ENCODE peak calls at places on chromosome 14, in nine cellular contexts. Y is sigmoid colon, C is psoas muscle, P is lung, U is testis, Z is left ventricle myocardium inferior, S is body of pancreas, M is fibroblast of the aortic adventitia, N is endothelial cell of umbilical vein. X is an unnamed sample.

GRCh38 chr14:56754966-56755365 is 55.3 kb downstream of the OTX2 start:
- DNase-seq in P (no peak), Y (no peak), M (no peak), C (no peak), S (no peak), U (no peak), N (no peak), Z (no peak), X (no peak)

GRCh38 chr14:73461478-73462077 is 3.2 kb upstream of the NUMB start:
- DNase-seq in S (no peak), Z (no peak), P (peak), C (no peak), U (no peak), N (peak), Y (no peak), M (no peak), X (no peak)

GRCh38 chr14:72883963-72884362 is 9.9 kb downstream of the DPF3 start:
- DNase-seq in P (no peak), Y (no peak), M (peak), S (no peak), N (peak), Z (no peak), C (no peak), U (peak), X (no peak)

GRCh38 chr14:71751264-71751663 is 181.0 kb upstream of the RGS6 start:
- DNase-seq in N (no peak), Y (no peak), Z (no peak), P (no peak), M (peak), S (no peak), U (no peak), C (no peak), X (no peak)

GRCh38 chr14:48417715-48418500 is 742.5 kb upstream of the MDGA2 start:
- DNase-seq in P (no peak), M (no peak), C (no peak), S (no peak), U (no peak), Z (no peak), N (no peak), Y (no peak), X (no peak)

GRCh38 chr14:56002876-56003625 is 115.2 kb upstream of the PELI2 start:
- DNase-seq in S (no peak), Z (no peak), M (no peak), U (no peak), P (no peak), Y (no peak), C (no peak), N (no peak), X (no peak)

GRCh38 chr14:22084393-22085281 is 411.0 kb upstream of the OR4E1 start:
- DNase-seq in M (peak), Z (no peak), S (peak), N (peak), C (no peak), Y (no peak), U (peak), P (no peak), X (peak)

GRCh38 chr14:35391388-35391710 is 13.2 kb downstream of the NFKBIA start:
- DNase-seq in M (no peak), Y (no peak), C (no peak), Z (no peak), N (no peak), P (no peak), S (no peak), U (no peak), X (no peak)

GRCh38 chr14:21039059-21039422 is 3.1 kb upstream of the RNASE7 start:
- DNase-seq in Z (peak), P (peak), Y (peak), C (peak), M (peak), N (peak), S (peak), U (peak), X (peak)

GRCh38 chr14:104373855-104374717 is 205.5 kb upstream of the C14orf180 start:
- DNase-seq in Y (no peak), C (peak), N (no peak), Z (no peak), S (no peak), P (no peak), M (no peak), U (no peak), X (no peak)

GRCh38 chr14:29310757-29311156 is 544.2 kb downstream of the FOXG1 start:
- DNase-seq in Y (no peak), U (no peak), Z (no peak), S (no peak), M (peak), P (no peak), N (peak), C (no peak), X (peak)

GRCh38 chr14:65243766-65244442 is 141.6 kb upstream of the MAX start:
- DNase-seq in U (no peak), Z (no peak), P (no peak), M (peak), C (no peak), N (peak), Y (no peak), S (no peak), X (no peak)

GRCh38 chr14:24307575-24308341 is at the start of gene CIDEB:
- DNase-seq in M (peak), P (peak), N (peak), U (peak), S (peak), Y (peak), C (peak), Z (peak), X (peak)

GRCh38 chr14:81219821-81220487 is 805 bp downstream of the GTF2A1 start:
- DNase-seq in M (no peak), N (no peak), Z (peak), Y (no peak), P (peak), C (peak), U (no peak), S (peak), X (peak)

GRCh38 chr14:55976219-55976618 is 142.0 kb upstream of the PELI2 start:
- DNase-seq in C (no peak), P (no peak), Z (no peak), S (peak), N (peak), U (no peak), Y (no peak), M (peak), X (no peak)

GRCh38 chr14:39140170-39140569 is 26.0 kb downstream of the GEMIN2 start:
- DNase-seq in S (no peak), C (no peak), Z (no peak), Y (no peak), M (no peak), U (no peak), P (no peak), N (no peak), X (no peak)

DNA sequence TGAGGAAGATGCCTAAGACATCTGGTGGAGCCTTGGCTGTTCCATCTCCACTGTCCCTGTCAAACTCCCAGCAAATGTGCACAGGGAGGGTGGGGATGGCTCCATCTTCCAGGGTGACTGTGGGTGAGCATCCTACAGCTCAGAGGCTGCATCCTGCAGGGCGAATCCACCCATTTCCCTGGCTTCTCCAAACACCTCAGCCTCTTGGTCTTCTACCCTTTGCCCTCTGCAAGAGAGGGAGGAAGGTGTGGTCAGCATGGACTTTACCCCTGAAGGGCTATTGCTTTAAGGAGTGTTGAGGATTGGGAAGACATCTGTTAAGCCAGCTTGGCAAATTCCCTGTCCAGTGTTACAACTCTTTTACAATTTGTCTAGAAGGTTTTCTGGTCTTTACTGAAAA is 23.1 kb upstream of the DGLUCY start:
- DNase-seq in Y (no peak), S (no peak), M (no peak), N (no peak), Z (no peak), P (no peak), U (no peak), C (no peak), X (no peak)
- H3K4me3 ChIP-seq in Y (no peak), S (no peak), M (no peak), N (no peak), Z (no peak), P (no peak), U (no peak), C (no peak), X (no peak)

DNA sequence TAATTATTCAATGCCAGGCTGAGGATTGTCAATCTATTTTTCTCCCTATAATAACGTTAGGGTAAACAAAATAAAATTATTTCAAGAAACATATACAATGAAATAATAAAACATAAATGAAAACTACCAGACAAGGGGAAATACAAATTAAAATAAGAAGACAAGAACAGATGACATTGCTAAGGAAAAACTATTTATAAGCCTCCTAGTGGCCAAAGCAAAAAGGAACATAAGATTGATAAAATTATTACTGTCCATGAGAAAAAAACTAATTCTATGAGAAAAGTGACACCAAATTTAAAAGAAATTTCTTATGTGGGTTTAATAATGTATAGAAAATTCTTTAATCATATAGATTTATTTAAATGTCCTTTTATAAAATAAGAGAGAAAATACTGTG is 294.7 kb downstream of the TTC6 start:
- DNase-seq in Z (no peak), U (no peak), P (no peak), M (no peak), N (no peak), S (no peak), C (no peak), Y (no peak), X (no peak)
- TF ChIP-seq CTCF in Z (no peak), U (no peak), P (no peak), M (peak), N (peak), S (peak), C (no peak), Y (no peak), X (peak)

GRCh38 chr14:93042968-93043940 is 72.5 kb downstream of the ITPK1 start:
- DNase-seq in Z (peak), C (peak), U (peak), P (peak), S (peak), M (peak), Y (no peak), N (peak), X (peak)

GRCh38 chr14:93044116-93044515 is 71.6 kb downstream of the ITPK1 start:
- DNase-seq in Y (no peak), M (peak), P (no peak), Z (no peak), U (no peak), C (no peak), S (no peak), N (no peak), X (no peak)

GRCh38 chr14:93045965-93046695 is 69.6 kb downstream of the ITPK1 start:
- DNase-seq in U (no peak), P (no peak), M (peak), S (no peak), Y (no peak), Z (no peak), C (no peak), N (peak), X (peak)

GRCh38 chr14:93045211-93045674 is 70.5 kb downstream of the ITPK1 start:
- DNase-seq in Z (no peak), C (no peak), N (peak), U (peak), Y (no peak), P (no peak), M (no peak), S (no peak), X (no peak)

DNA sequence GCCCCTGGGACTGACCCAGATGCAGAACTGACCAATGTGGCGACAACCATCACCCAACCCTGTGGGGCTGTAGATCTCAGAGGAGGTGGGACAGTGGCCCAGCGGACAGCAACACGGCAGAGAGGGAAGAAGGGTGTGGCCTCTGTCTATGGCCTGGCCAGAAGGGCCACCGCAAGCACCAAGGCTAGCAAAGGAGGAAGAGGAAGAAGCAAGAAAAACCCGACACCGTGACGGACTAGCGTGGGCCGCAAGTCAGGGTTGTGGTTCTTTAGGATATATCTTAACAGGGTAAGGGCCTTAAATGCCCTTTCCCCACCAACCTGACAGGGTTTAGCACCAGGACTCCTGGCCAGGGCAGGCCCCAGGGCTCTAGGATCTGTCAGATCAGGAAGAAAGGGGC is 71.1 kb downstream of the ITPK1 start:
- DNase-seq in P (no peak), Z (no peak), N (no peak), M (no peak), C (no peak), U (no peak), Y (no peak), S (no peak), X (no peak)
- H3K4me3 ChIP-seq in P (no peak), Z (no peak), N (no peak), M (no peak), C (no peak), U (no peak), Y (no peak), S (no peak), X (no peak)

GRCh38 chr14:33962016-33962415 is 11.1 kb upstream of the EGLN3 start:
- DNase-seq in C (no peak), N (no peak), M (no peak), S (no peak), Y (no peak), P (no peak), Z (no peak), U (no peak), X (no peak)
- TF ChIP-seq CTCF in C (no peak), N (no peak), M (no peak), S (no peak), Y (no peak), P (no peak), Z (no peak), U (no peak), X (no peak)

GRCh38 chr14:95514131-95515079 is 2.0 kb downstream of the SYNE3 start:
- DNase-seq in C (no peak), S (peak), M (no peak), Z (no peak), N (no peak), U (no peak), P (no peak), Y (no peak), X (no peak)

GRCh38 chr14:95515080-95515489 is 1.4 kb downstream of the SYNE3 start:
- DNase-seq in S (peak), N (peak), U (peak), M (peak), C (peak), Z (peak), Y (peak), P (no peak), X (no peak)

GRCh38 chr14:95516554-95517209 is at the start of gene SYNE3:
- DNase-seq in M (no peak), S (peak), C (peak), Z (peak), P (no peak), N (no peak), Y (peak), U (peak), X (no peak)

GRCh38 chr14:95518045-95518751 is 1.7 kb upstream of the SYNE3 start:
- DNase-seq in C (no peak), N (peak), Y (no peak), S (no peak), P (no peak), U (peak), Z (no peak), M (peak), X (no peak)

DNA sequence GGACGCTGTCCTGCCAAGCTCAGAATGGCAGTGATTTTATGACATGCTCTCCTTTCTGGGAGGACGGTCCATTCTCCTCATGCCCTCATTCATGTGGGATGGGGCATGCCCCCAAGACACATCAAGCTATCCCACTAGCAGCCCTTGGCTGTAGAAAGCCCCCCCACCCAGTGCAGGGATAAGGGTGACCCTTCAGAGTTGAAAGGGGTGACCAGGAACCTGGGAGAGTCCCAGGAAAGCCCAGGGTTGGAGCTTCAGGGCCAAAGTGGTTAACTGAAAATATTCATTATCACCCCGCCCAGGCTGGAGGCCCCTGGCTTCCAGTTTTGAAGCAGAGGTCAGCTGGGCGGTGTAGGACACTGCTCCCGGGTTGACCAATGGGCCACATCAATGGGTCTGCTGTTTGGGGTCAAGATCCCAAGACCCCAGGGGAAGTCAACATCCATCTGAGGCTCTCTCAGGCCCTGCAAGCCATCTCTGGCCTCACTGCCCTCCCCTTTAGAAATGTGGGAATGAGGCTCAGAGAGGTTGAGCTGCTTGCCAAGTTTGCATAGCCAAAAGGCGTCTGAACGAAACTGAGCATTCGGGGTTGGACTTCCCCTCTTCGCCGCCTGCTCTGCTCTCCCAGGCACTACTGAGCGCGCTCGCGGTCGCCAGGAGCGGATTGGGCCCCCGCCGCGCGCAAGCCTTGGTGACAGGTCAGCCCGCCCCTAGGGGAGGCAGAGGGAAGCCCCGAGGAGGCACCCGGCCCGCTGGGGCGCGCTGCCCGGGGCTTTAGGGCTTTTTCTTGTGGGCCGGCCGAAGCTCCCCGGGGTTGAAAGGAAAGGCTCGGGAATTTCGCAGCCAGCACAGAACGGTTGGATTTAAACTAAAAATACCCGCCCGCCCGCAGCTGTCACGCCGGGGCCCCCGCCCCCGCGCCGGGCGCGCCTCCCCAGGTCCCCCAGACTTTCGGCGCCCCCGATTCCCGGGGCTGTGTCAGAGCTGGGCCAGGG is 630 bp downstream of the SYNE3 start:
- DNase-seq in N (peak), Z (peak), P (no peak), C (peak), Y (peak), U (peak), M (peak), S (peak), X (no peak)
- H3K4me3 ChIP-seq in N (peak), Z (peak), P (peak), C (peak), Y (peak), U (peak), M (peak), S (peak), X (peak)

GRCh38 chr14:49688701-49689030 is 652 bp upstream of the POLE2 start:
- DNase-seq in P (no peak), U (no peak), N (peak), S (no peak), M (no peak), Y (no peak), C (no peak), Z (no peak), X (no peak)

GRCh38 chr14:49691031-49691430 is 1.9 kb upstream of the KLHDC1 start:
- DNase-seq in P (no peak), S (no peak), M (no peak), C (no peak), Z (no peak), Y (no peak), U (no peak), N (no peak), X (no peak)

GRCh38 chr14:49692191-49692757 is 646 bp upstream of the KLHDC1 start:
- DNase-seq in P (no peak), Z (no peak), U (no peak), M (no peak), Y (no peak), N (no peak), S (no peak), C (no peak), X (peak)

GRCh38 chr14:49686425-49686824 is 1.6 kb downstream of the POLE2 start:
- DNase-seq in P (no peak), N (no peak), Y (no peak), M (no peak), Z (no peak), U (no peak), C (no peak), S (no peak), X (no peak)

GRCh38 chr14:49687942-49688700 is at the start of gene POLE2:
- DNase-seq in C (peak), N (peak), M (peak), Y (peak), U (peak), P (peak), S (peak), Z (peak), X (peak)
- TF ChIP-seq CTCF in C (no peak), N (no peak), M (no peak), Y (no peak), U (no peak), P (no peak), S (no peak), Z (peak), X (no peak)

GRCh38 chr14:61329478-61330051 is 8.2 kb downstream of the PRKCH start:
- DNase-seq in M (no peak), Y (no peak), S (no peak), U (no peak), P (no peak), C (no peak), Z (no peak), N (no peak), X (no peak)

GRCh38 chr14:61326149-61326548 is 4.8 kb downstream of the PRKCH start:
- DNase-seq in N (no peak), M (no peak), Y (no peak), S (no peak), C (no peak), P (no peak), Z (no peak), U (no peak), X (no peak)

GRCh38 chr14:61323970-61324369 is 2.6 kb downstream of the PRKCH start:
- DNase-seq in Y (no peak), S (no peak), U (no peak), N (no peak), Z (no peak), P (no peak), C (no peak), M (no peak), X (no peak)

GRCh38 chr14:61328629-61329262 is 7.4 kb downstream of the PRKCH start:
- DNase-seq in C (no peak), S (no peak), N (no peak), M (no peak), U (no peak), Z (no peak), P (no peak), Y (no peak), X (no peak)

GRCh38 chr14:61326847-61327246 is 5.5 kb downstream of the PRKCH start:
- DNase-seq in M (no peak), Y (peak), P (peak), N (peak), Z (peak), C (peak), S (peak), U (peak), X (peak)
- H3K4me3 ChIP-seq in M (no peak), Y (no peak), P (no peak), N (peak), Z (peak), C (no peak), S (no peak), U (no peak), X (no peak)

DNA sequence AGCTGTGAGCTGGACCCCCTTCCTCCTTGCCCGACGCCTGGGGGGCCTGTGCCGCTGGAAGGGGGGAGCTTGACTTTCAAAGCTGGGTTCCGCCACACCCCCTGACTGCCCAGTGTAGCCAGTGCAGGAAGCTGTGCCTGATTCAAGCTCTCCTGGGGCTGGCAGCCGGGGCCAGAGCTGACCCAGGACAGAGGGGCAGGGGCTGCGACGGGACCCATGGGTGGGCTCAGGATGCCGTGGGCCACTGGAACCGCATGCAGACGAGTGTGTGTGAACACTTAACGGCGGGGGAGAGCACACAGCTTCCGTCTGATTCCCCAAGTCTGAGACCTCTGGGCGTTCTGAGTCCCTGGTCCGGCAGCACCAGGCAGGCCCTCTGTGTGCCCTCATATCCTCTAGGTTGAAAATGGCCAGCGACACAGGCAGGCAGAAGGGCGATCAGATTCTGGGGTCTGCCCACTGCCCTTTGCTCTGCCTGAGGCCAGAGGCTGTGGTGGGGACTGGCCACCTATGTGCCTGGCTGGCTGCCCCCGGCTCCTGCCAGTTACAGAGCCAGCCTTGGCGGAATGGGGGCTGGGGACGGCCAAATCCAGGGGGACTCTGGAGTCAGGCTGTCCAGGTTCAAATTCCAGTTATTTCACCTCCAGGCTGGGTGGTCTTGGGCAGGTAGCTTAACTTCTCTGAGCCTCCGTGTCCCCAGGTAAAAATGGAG is 54.0 kb downstream of the CYP46A1 start:
- DNase-seq in P (no peak), Y (peak), S (no peak), U (no peak), N (peak), M (no peak), Z (no peak), C (no peak), X (no peak)
- TF ChIP-seq CTCF in P (no peak), Y (no peak), S (no peak), U (no peak), N (no peak), M (no peak), Z (peak), C (no peak), X (no peak)